ENCODE peak calls at places on chromosomes 13 and 19, in six cellular contexts. One of them, this sample, is unnamed.

GRCh38 chr19:32924200-32924599 is 47.6 kb downstream of the CEP89 start:
- DNase-seq in activated T-cell treated with anti-CD3 and anti-CD28 coated beads, Interleukin-2, amount 50 U/mL, for 72 hours: no peak
- DNase-seq in Peyer's patch: peak
- DNase-seq in CD8-positive, alpha-beta memory T cell: no peak
- DNase-seq in activated T-helper 9 cell treated with anti-CD3 and anti-CD28 coated beads, Interleukin-2, amount 50 U/mL, for 16 hours: no peak
- DNase-seq in SW 1271: no peak
- DNase-seq in this sample: no peak

GRCh38 chr13:51297556-51297955 is 41.9 kb upstream of the SERPINE3 start:
- DNase-seq in activated T-cell treated with anti-CD3 and anti-CD28 coated beads, Interleukin-2, amount 50 U/mL, for 72 hours: no peak
- DNase-seq in Peyer's patch: no peak
- DNase-seq in CD8-positive, alpha-beta memory T cell: no peak
- DNase-seq in activated T-helper 9 cell treated with anti-CD3 and anti-CD28 coated beads, Interleukin-2, amount 50 U/mL, for 16 hours: no peak
- DNase-seq in SW 1271: no peak
- DNase-seq in this sample: no peak

GRCh38 chr13:74732736-74733135 is 598.5 kb upstream of the KLF12 start:
- DNase-seq in activated T-cell treated with anti-CD3 and anti-CD28 coated beads, Interleukin-2, amount 50 U/mL, for 72 hours: no peak
- DNase-seq in Peyer's patch: no peak
- DNase-seq in CD8-positive, alpha-beta memory T cell: no peak
- DNase-seq in activated T-helper 9 cell treated with anti-CD3 and anti-CD28 coated beads, Interleukin-2, amount 50 U/mL, for 16 hours: no peak
- DNase-seq in SW 1271: no peak
- DNase-seq in this sample: no peak

GRCh38 chr13:67120872-67121531 is 109.1 kb downstream of the PCDH9 start:
- DNase-seq in activated T-cell treated with anti-CD3 and anti-CD28 coated beads, Interleukin-2, amount 50 U/mL, for 72 hours: no peak
- DNase-seq in Peyer's patch: no peak
- DNase-seq in CD8-positive, alpha-beta memory T cell: no peak
- DNase-seq in activated T-helper 9 cell treated with anti-CD3 and anti-CD28 coated beads, Interleukin-2, amount 50 U/mL, for 16 hours: no peak
- DNase-seq in SW 1271: no peak
- DNase-seq in this sample: no peak

GRCh38 chr19:30453768-30454167 is 81.6 kb downstream of the ZNF536 start:
- DNase-seq in activated T-cell treated with anti-CD3 and anti-CD28 coated beads, Interleukin-2, amount 50 U/mL, for 72 hours: no peak
- DNase-seq in Peyer's patch: no peak
- DNase-seq in CD8-positive, alpha-beta memory T cell: no peak
- DNase-seq in activated T-helper 9 cell treated with anti-CD3 and anti-CD28 coated beads, Interleukin-2, amount 50 U/mL, for 16 hours: no peak
- DNase-seq in SW 1271: no peak
- DNase-seq in this sample: no peak

GRCh38 chr19:45995715-45996385 is 583 bp downstream of the CCDC61 start:
- DNase-seq in activated T-cell treated with anti-CD3 and anti-CD28 coated beads, Interleukin-2, amount 50 U/mL, for 72 hours: no peak
- DNase-seq in Peyer's patch: no peak
- DNase-seq in CD8-positive, alpha-beta memory T cell: no peak
- DNase-seq in activated T-helper 9 cell treated with anti-CD3 and anti-CD28 coated beads, Interleukin-2, amount 50 U/mL, for 16 hours: no peak
- DNase-seq in SW 1271: no peak
- DNase-seq in this sample: no peak

GRCh38 chr19:2820112-2820702 is 539 bp downstream of the ZNF554 start:
- DNase-seq in activated T-cell treated with anti-CD3 and anti-CD28 coated beads, Interleukin-2, amount 50 U/mL, for 72 hours: no peak
- DNase-seq in Peyer's patch: peak
- DNase-seq in CD8-positive, alpha-beta memory T cell: no peak
- DNase-seq in activated T-helper 9 cell treated with anti-CD3 and anti-CD28 coated beads, Interleukin-2, amount 50 U/mL, for 16 hours: no peak
- DNase-seq in SW 1271: no peak
- DNase-seq in this sample: no peak

GRCh38 chr19:35144600-35145436 is 1.8 kb downstream of the FXYD7 start:
- DNase-seq in activated T-cell treated with anti-CD3 and anti-CD28 coated beads, Interleukin-2, amount 50 U/mL, for 72 hours: no peak
- DNase-seq in Peyer's patch: no peak
- DNase-seq in CD8-positive, alpha-beta memory T cell: no peak
- DNase-seq in activated T-helper 9 cell treated with anti-CD3 and anti-CD28 coated beads, Interleukin-2, amount 50 U/mL, for 16 hours: no peak
- DNase-seq in SW 1271: peak
- DNase-seq in this sample: no peak

GRCh38 chr13:92677571-92677970 is 549.0 kb upstream of the GPC6 start:
- DNase-seq in activated T-cell treated with anti-CD3 and anti-CD28 coated beads, Interleukin-2, amount 50 U/mL, for 72 hours: no peak
- DNase-seq in Peyer's patch: no peak
- DNase-seq in CD8-positive, alpha-beta memory T cell: no peak
- DNase-seq in activated T-helper 9 cell treated with anti-CD3 and anti-CD28 coated beads, Interleukin-2, amount 50 U/mL, for 16 hours: no peak
- DNase-seq in SW 1271: no peak
- DNase-seq in this sample: no peak

GRCh38 chr13:109146912-109147624 is 517.7 kb downstream of the MYO16 start:
- DNase-seq in activated T-cell treated with anti-CD3 and anti-CD28 coated beads, Interleukin-2, amount 50 U/mL, for 72 hours: no peak
- DNase-seq in Peyer's patch: no peak
- DNase-seq in CD8-positive, alpha-beta memory T cell: no peak
- DNase-seq in activated T-helper 9 cell treated with anti-CD3 and anti-CD28 coated beads, Interleukin-2, amount 50 U/mL, for 16 hours: no peak
- DNase-seq in SW 1271: no peak
- DNase-seq in this sample: no peak

GRCh38 chr19:9498183-9498902 is at the start of gene ZNF560:
- DNase-seq in activated T-cell treated with anti-CD3 and anti-CD28 coated beads, Interleukin-2, amount 50 U/mL, for 72 hours: peak
- DNase-seq in Peyer's patch: no peak
- DNase-seq in CD8-positive, alpha-beta memory T cell: no peak
- DNase-seq in activated T-helper 9 cell treated with anti-CD3 and anti-CD28 coated beads, Interleukin-2, amount 50 U/mL, for 16 hours: no peak
- DNase-seq in SW 1271: no peak
- DNase-seq in this sample: no peak

GRCh38 chr13:99845136-99845874 is 126.3 kb downstream of the ZIC5 start:
- DNase-seq in activated T-cell treated with anti-CD3 and anti-CD28 coated beads, Interleukin-2, amount 50 U/mL, for 72 hours: no peak
- DNase-seq in Peyer's patch: no peak
- DNase-seq in CD8-positive, alpha-beta memory T cell: no peak
- DNase-seq in activated T-helper 9 cell treated with anti-CD3 and anti-CD28 coated beads, Interleukin-2, amount 50 U/mL, for 16 hours: no peak
- DNase-seq in SW 1271: no peak
- DNase-seq in this sample: no peak

GRCh38 chr19:46925548-46925950 is 64.8 kb downstream of the ARHGAP35 start:
- DNase-seq in activated T-cell treated with anti-CD3 and anti-CD28 coated beads, Interleukin-2, amount 50 U/mL, for 72 hours: no peak
- DNase-seq in Peyer's patch: peak
- DNase-seq in CD8-positive, alpha-beta memory T cell: no peak
- DNase-seq in activated T-helper 9 cell treated with anti-CD3 and anti-CD28 coated beads, Interleukin-2, amount 50 U/mL, for 16 hours: no peak
- DNase-seq in SW 1271: no peak
- DNase-seq in this sample: no peak

GRCh38 chr13:114032121-114032799 is 58.4 kb upstream of the C13orf46 start:
- DNase-seq in activated T-cell treated with anti-CD3 and anti-CD28 coated beads, Interleukin-2, amount 50 U/mL, for 72 hours: no peak
- DNase-seq in Peyer's patch: no peak
- DNase-seq in CD8-positive, alpha-beta memory T cell: no peak
- DNase-seq in activated T-helper 9 cell treated with anti-CD3 and anti-CD28 coated beads, Interleukin-2, amount 50 U/mL, for 16 hours: no peak
- DNase-seq in SW 1271: no peak
- DNase-seq in this sample: no peak

GRCh38 chr19:2497186-2497585 is 21.3 kb downstream of the GADD45B start:
- DNase-seq in activated T-cell treated with anti-CD3 and anti-CD28 coated beads, Interleukin-2, amount 50 U/mL, for 72 hours: no peak
- DNase-seq in Peyer's patch: no peak
- DNase-seq in CD8-positive, alpha-beta memory T cell: no peak
- DNase-seq in activated T-helper 9 cell treated with anti-CD3 and anti-CD28 coated beads, Interleukin-2, amount 50 U/mL, for 16 hours: no peak
- DNase-seq in SW 1271: no peak
- DNase-seq in this sample: no peak